ENCODE peak calls at places on chromosomes 1 and 21, in four cellular contexts. O is HCT116, D is IMR-90, T is H54. C is an unnamed sample.
A peak's percentile ranks its signal among the peaks of the same experiment; 100 is the strongest.

GRCh38 chr1:208524920-208525319 is 280.7 kb upstream of the PLXNA2 start:
- DNase-seq in O (no peak), D (no peak), T (no peak), C (no peak)

GRCh38 chr1:158248122-158248521 is 6.1 kb upstream of the CD1A start:
- DNase-seq in O (no peak), D (no peak), T (no peak), C (no peak)

GRCh38 chr1:212518188-212518951 is 85.7 kb downstream of the NENF start:
- DNase-seq in O (no peak), D (peak; percentile 84), T (no peak), C (no peak)

GRCh38 chr1:106494646-106495045 is 561.8 kb upstream of the PRMT6 start:
- DNase-seq in O (no peak), D (no peak), T (no peak), C (no peak)

GRCh38 chr1:55310517-55310927 is 95.4 kb upstream of the USP24 start:
- DNase-seq in O (no peak), D (peak; percentile 100), T (peak; percentile 75), C (no peak)

GRCh38 chr1:172449012-172449584 is 5.2 kb upstream of the PIGC start:
- DNase-seq in O (no peak), D (no peak), T (no peak), C (no peak)

GRCh38 chr1:234676103-234676594 is 66.2 kb upstream of the IRF2BP2 start:
- DNase-seq in O (no peak), D (peak; percentile 74), T (peak; percentile 74), C (peak; percentile 62)

GRCh38 chr1:42741706-42742105 is 1.7 kb upstream of the CLDN19 start:
- DNase-seq in O (no peak), D (no peak), T (no peak), C (no peak)

GRCh38 chr1:30605441-30605920 is 117.9 kb downstream of the MATN1 start:
- DNase-seq in O (no peak), D (no peak), T (no peak), C (no peak)

GRCh38 chr1:221117548-221117951 is 238.3 kb downstream of the HLX start:
- DNase-seq in O (no peak), D (peak; percentile 77), T (no peak), C (no peak)

GRCh38 chr21:35921471-35921870 is 138.9 kb downstream of the SETD4 start:
- DNase-seq in O (no peak), D (no peak), T (no peak), C (no peak)

DNA sequence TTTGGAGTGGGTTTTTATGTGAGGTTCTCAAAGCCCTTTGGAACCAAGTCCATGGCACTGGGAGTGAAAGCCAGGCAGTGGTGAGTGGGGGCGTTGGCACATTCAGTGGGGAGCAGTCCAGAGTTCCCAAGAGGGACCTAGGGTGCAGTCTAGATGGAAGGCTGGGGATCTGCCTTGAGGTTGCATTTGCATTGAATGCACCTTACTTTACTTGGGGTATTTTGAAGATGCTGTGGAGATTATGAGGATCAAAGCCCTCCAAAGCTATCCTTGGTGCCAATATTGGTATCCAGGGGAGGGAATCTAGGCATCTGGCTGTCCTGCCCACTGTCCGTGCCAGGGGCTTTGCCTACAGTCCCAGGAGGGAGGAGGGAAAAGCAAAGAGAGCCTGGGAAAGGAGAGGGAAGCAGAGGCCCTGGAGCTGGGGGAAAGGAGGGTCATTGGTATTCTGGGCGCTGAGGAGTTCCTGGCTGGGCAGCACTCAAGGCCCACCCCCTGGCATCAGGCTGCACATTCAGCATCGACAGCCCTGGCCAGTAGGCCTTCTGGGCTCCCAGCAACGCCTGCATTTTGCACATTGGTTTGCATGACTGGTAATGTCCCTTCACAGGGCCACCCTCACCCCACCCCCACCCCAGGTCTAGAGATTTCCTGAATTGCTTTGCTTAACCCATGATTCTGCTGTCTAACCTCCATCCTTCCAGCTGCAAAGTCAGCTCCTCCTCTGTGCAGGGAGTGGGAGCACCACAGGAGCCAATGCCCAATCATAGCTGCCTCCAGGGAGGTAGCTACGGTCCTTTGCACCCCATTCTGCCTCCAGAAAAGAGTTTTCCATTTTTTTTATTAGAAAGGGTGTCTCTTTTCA is 843 bp upstream of the BCAN start:
- DNase-seq in O (no peak), D (no peak), T (no peak), C (no peak)
- TF ChIP-seq POLR2A in O (no peak), D (no peak), T (no peak), C (no peak)

DNA sequence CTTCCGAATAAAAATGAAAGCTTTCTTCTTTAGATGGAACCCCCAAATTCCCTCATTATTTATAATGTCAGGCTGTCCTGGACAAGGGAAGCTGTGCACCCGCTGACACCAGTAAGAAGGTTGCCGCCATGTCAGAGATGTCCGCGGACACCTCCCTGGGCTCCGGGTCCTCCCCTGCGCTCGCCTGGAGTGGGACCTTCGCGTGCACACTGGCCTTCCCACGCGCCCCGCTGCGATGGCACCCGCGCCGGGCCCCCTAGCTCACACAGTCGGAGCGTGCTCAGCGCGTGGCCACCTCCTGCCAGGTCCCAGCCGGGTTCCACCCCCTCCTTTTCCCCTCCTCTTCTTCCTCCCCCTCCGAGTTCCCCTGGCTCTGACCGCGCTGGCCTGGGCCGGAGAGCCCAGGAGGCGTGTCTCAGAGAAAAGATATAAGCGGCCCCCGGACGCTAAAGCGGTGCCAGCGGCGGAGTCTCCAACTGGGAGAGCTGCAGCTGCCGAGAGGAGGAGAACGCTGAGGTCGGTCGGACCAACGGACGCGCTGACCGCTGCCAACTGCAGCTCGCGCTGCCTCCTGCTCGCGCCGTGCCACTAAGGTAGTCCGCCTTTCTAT is at the start of gene G0S2:
- DNase-seq in O (no peak), D (peak; percentile 21), T (no peak), C (peak; percentile 83)
- TF ChIP-seq POLR2A in O (no peak), D (no peak), T (no peak), C (peak; percentile 34)

DNA sequence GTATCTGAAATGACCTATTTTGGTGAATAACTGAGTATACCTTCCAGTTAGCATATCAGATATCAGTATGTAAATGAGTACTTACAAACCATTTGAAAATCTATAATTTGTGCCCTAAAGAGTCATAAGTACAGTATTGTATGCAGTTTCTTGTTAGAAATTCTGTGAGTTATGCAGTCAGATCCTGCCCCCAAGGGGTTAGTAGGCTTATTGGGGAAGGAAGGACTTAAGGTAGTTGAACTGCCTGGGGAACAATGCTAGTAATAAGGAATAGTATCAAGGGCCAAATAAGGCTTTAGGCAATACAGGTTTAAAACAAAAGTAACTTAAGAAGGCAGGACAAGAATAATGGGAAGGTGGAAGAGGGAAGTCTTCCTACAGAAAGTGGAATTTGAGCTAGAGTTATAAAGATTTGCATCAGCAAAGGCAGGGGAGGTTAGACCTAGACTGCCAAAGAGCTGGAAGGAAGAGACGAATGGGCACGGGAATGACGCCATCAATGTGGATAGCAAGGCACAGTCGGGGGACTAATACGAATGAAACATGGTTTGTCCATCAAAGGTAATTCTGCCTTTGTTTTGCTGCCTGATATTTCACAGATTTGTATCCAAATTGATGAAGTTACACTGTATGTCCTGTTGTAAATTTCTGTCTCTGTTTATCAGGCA is 182.9 kb upstream of the DPYD start:
- DNase-seq in O (no peak), D (peak; percentile 43), T (no peak), C (no peak)
- TF ChIP-seq POLR2A in O (no peak), D (no peak), T (no peak), C (no peak)

GRCh38 chr1:27660300-27660837 is 11.6 kb downstream of the IFI6 start:
- DNase-seq in O (no peak), D (no peak), T (no peak), C (peak; percentile 59)

GRCh38 chr1:27658951-27659496 is 13.0 kb downstream of the IFI6 start:
- DNase-seq in O (no peak), D (peak; percentile 55), T (peak; percentile 61), C (peak; percentile 51)

GRCh38 chr1:27661412-27662075 is 10.4 kb downstream of the IFI6 start:
- DNase-seq in O (no peak), D (no peak), T (no peak), C (no peak)

GRCh38 chr1:27656157-27656893 is 15.7 kb downstream of the IFI6 start:
- DNase-seq in O (no peak), D (peak; percentile 77), T (peak; percentile 71), C (no peak)

DNA sequence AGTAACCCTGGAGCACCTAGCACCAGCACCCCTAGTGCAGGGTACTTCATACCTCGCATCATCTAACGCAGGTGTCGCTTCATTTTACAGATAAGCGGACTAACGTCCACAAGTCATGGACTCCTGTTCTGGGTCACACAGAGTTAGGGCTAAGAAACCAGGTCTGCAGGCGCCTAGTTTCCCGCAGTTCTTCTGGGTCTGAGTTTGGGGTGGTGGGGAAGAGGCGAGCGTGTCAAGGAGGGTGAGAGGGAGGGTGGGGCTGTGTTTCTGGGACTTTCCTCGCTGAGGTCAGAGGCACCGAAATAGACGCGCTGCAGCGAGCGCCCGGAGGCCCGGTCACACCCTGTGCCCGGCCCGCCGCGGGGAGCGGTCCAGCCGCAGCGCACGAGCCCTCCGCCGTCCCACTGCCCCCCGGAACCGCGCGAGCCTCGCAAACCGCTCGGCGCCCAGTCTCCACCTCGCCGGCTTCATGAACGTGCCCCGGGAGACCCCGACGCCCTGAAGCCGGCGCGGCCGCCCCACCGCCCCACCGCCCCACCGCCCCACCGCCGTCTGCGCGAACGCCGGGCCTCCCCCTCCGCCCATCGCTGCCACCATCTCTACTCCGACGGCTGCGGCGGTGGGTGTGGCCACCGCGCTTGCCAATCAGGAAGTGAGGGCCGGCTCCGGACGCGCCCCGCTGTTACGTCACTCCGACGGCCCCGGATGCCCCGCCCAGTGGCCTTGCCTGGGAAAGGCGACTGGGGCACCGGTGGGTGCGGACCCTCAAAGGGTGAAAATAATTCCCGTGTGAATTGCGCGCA is 12.3 kb downstream of the IFI6 start:
- DNase-seq in O (peak; percentile 54), D (peak; percentile 65), T (no peak), C (peak; percentile 91)
- TF ChIP-seq POLR2A in O (no peak), D (no peak), T (no peak), C (peak; percentile 37)

DNA sequence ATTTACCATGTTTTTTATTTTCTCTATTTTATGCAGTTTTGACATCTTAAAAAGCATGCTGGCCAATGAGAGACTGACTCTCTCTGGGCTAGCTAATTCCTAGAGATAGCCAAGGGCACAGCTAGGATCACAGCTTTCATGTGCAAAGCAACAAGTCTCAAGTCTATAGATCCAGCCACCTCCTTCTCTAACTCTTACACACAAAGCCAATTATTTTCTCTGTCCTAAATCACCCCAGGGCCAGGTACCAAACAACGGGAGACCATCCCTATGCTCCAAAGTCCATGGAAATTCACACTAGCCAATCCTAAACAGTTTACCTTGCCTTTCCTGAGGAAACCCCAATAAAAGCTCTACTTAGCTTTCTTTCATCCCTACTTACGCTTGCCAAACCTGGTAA is 38.0 kb downstream of the ARHGAP29 start:
- DNase-seq in O (no peak), D (no peak), T (no peak), C (no peak)
- TF ChIP-seq POLR2A in O (no peak), D (no peak), T (no peak), C (no peak)

C was measured in erythroblast.